ENCODE peak calls at places on chromosomes 13 and 19, in eight cellular contexts. B is activated CD4-positive, alpha-beta T cell treated with anti-CD3 and anti-CD28 coated beads, Interleukin-2, amount 50 U/mL, for 4 hours; I is choroid plexus epithelial cell; Q is DMS79; O is activated naive CD8-positive, alpha-beta T cell treated with anti-CD3 and anti-CD28 coated beads for 36 hours; W is GM23248; J is fibroblast of pulmonary artery; P is uterus. G is an unnamed sample.

GRCh38 chr13:105518086-105518485 is 1017.4 kb downstream of the EFNB2 start:
- DNase-seq in B (no peak), I (peak; percentile 47), Q (no peak), O (no peak), W (no peak), J (peak; percentile 13), P (no peak), G (peak; percentile 56)

GRCh38 chr13:99037756-99038155 is 59.9 kb upstream of the DOCK9 start:
- DNase-seq in B (no peak), I (no peak), Q (no peak), O (no peak), W (no peak), J (no peak), P (no peak), G (no peak)

GRCh38 chr19:39157275-39157996 is 31.9 kb downstream of the PAK4 start:
- DNase-seq in B (no peak), I (peak; percentile 50), Q (no peak), O (no peak), W (no peak), J (no peak), P (no peak), G (no peak)

GRCh38 chr19:756232-756631 is 5.3 kb downstream of the MISP start:
- DNase-seq in B (no peak), I (peak; percentile 52), Q (no peak), O (peak; percentile 40), W (peak; percentile 52), J (peak; percentile 35), P (no peak), G (peak; percentile 52)

GRCh38 chr19:919157-920050 is 2.3 kb downstream of the KISS1R start:
- DNase-seq in B (peak; percentile 46), I (no peak), Q (no peak), O (peak; percentile 68), W (no peak), J (no peak), P (no peak), G (no peak)

GRCh38 chr13:45299194-45299593 is 41.8 kb downstream of the TPT1 start:
- DNase-seq in B (no peak), I (peak; percentile 47), Q (no peak), O (no peak), W (no peak), J (peak; percentile 66), P (no peak), G (peak; percentile 41)

GRCh38 chr13:97948041-97948440 is 5.4 kb upstream of the IPO5 start:
- DNase-seq in B (no peak), I (no peak), Q (no peak), O (no peak), W (peak; percentile 53), J (no peak), P (no peak), G (peak; percentile 30)

GRCh38 chr13:109880371-109881346 is 94.3 kb upstream of the IRS2 start:
- DNase-seq in B (no peak), I (no peak), Q (no peak), O (no peak), W (no peak), J (no peak), P (no peak), G (no peak)

GRCh38 chr19:50796128-50796633 is 6.0 kb downstream of the ACP4 start:
- DNase-seq in B (no peak), I (no peak), Q (no peak), O (no peak), W (no peak), J (no peak), P (no peak), G (peak; percentile 34)

GRCh38 chr13:39835253-39835652 is 179.8 kb downstream of the COG6 start:
- DNase-seq in B (no peak), I (peak; percentile 63), Q (no peak), O (no peak), W (no peak), J (no peak), P (no peak), G (no peak)

GRCh38 chr19:7247160-7247559 is 47.1 kb downstream of the INSR start:
- DNase-seq in B (no peak), I (no peak), Q (no peak), O (no peak), W (no peak), J (no peak), P (no peak), G (no peak)

GRCh38 chr13:40120288-40120687 is 464.8 kb downstream of the COG6 start:
- DNase-seq in B (no peak), I (peak; percentile 67), Q (no peak), O (no peak), W (peak; percentile 73), J (peak; percentile 84), P (no peak), G (no peak)

GRCh38 chr19:24003537-24003936 is 83.5 kb upstream of the ZNF254 start:
- DNase-seq in B (no peak), I (no peak), Q (no peak), O (no peak), W (no peak), J (no peak), P (no peak), G (no peak)

GRCh38 chr13:50081106-50081898 is 66.1 kb downstream of the KCNRG start:
- DNase-seq in B (peak; percentile 27), I (no peak), Q (no peak), O (peak; percentile 55), W (peak; percentile 59), J (no peak), P (peak; percentile 36), G (no peak)

GRCh38 chr13:71274923-71275593 is 591.9 kb downstream of the DACH1 start:
- DNase-seq in B (no peak), I (no peak), Q (no peak), O (no peak), W (no peak), J (no peak), P (no peak), G (no peak)

GRCh38 chr19:19510432-19510831 is 4.9 kb downstream of the TSSK6 start:
- DNase-seq in B (no peak), I (no peak), Q (no peak), O (no peak), W (peak; percentile 16), J (no peak), P (no peak), G (no peak)

GRCh38 chr19:18098891-18099622 is 1.5 kb downstream of the MAST3 start:
- DNase-seq in B (peak; percentile 15), I (no peak), Q (no peak), O (peak; percentile 48), W (peak; percentile 31), J (no peak), P (no peak), G (no peak)

GRCh38 chr19:46350029-46350757 is 3.3 kb downstream of the PPP5C start:
- DNase-seq in B (no peak), I (no peak), Q (peak; percentile 29), O (no peak), W (no peak), J (no peak), P (no peak), G (no peak)

GRCh38 chr19:39599116-39599515 is 3.2 kb upstream of the LGALS13 start:
- DNase-seq in B (no peak), I (peak; percentile 41), Q (no peak), O (peak; percentile 15), W (peak; percentile 51), J (peak; percentile 46), P (no peak), G (no peak)

GRCh38 chr13:20178156-20178555 is 14.6 kb downstream of the GJB2 start:
- DNase-seq in B (no peak), I (no peak), Q (no peak), O (no peak), W (peak; percentile 16), J (no peak), P (no peak), G (no peak)

GRCh38 chr19:10568444-10568825 is 344 bp downstream of the CDKN2D start:
- DNase-seq in B (peak; percentile 46), I (no peak), Q (peak; percentile 44), O (peak; percentile 80), W (peak; percentile 72), J (no peak), P (no peak), G (peak; percentile 36)

GRCh38 chr13:59088716-59089115 is 1075.0 kb downstream of the DIAPH3 start:
- DNase-seq in B (no peak), I (peak; percentile 60), Q (no peak), O (no peak), W (no peak), J (peak; percentile 44), P (no peak), G (peak; percentile 86)

GRCh38 chr19:7718668-7719067 is 13.2 kb downstream of the CLEC4G start:
- DNase-seq in B (no peak), I (no peak), Q (no peak), O (no peak), W (no peak), J (no peak), P (no peak), G (no peak)

GRCh38 chr19:3370214-3370720 is 3.9 kb downstream of the NFIC start:
- DNase-seq in B (no peak), I (peak; percentile 50), Q (no peak), O (no peak), W (peak; percentile 34), J (no peak), P (peak; percentile 76), G (no peak)

GRCh38 chr19:48351341-48351752 is 12.4 kb downstream of the TMEM143 start:
- DNase-seq in B (peak; percentile 75), I (peak; percentile 70), Q (no peak), O (peak; percentile 76), W (peak; percentile 63), J (peak; percentile 65), P (no peak), G (peak; percentile 51)

GRCh38 chr13:70630247-70630646 is 522.0 kb upstream of the KLHL1 start:
- DNase-seq in B (no peak), I (no peak), Q (no peak), O (no peak), W (no peak), J (no peak), P (no peak), G (no peak)

GRCh38 chr13:31913459-31913858 is 118.1 kb upstream of the FRY start:
- DNase-seq in B (no peak), I (no peak), Q (no peak), O (no peak), W (peak; percentile 60), J (no peak), P (no peak), G (no peak)

GRCh38 chr13:73365681-73366080 is 306.9 kb downstream of the KLF5 start:
- DNase-seq in B (no peak), I (no peak), Q (no peak), O (no peak), W (no peak), J (no peak), P (no peak), G (no peak)

GRCh38 chr13:60571571-60571970 is 174.6 kb downstream of the TDRD3 start:
- DNase-seq in B (no peak), I (no peak), Q (no peak), O (no peak), W (no peak), J (no peak), P (no peak), G (no peak)

GRCh38 chr13:108306768-108307332 is 37.3 kb downstream of the TNFSF13B start:
- DNase-seq in B (no peak), I (no peak), Q (no peak), O (no peak), W (no peak), J (peak; percentile 36), P (no peak), G (no peak)

GRCh38 chr13:51910508-51910907 is 48.7 kb downstream of the CCDC70 start:
- DNase-seq in B (no peak), I (no peak), Q (no peak), O (no peak), W (no peak), J (no peak), P (no peak), G (no peak)

GRCh38 chr19:44866672-44867071 is 20.6 kb downstream of the NECTIN2 start:
- DNase-seq in B (no peak), I (no peak), Q (no peak), O (no peak), W (no peak), J (no peak), P (no peak), G (no peak)

GRCh38 chr13:30792257-30793000 is 57.1 kb downstream of the ALOX5AP start:
- DNase-seq in B (no peak), I (peak; percentile 98), Q (peak; percentile 4), O (no peak), W (peak; percentile 98), J (peak; percentile 92), P (peak; percentile 78), G (peak; percentile 92)

GRCh38 chr13:26881154-26881553 is 120.6 kb upstream of the GPR12 start:
- DNase-seq in B (no peak), I (peak; percentile 28), Q (no peak), O (no peak), W (peak; percentile 28), J (peak; percentile 41), P (no peak), G (peak; percentile 47)